ENCODE peak calls at places on chromosomes 4 and X, in four cellular contexts. T, S, F and O are unnamed samples.

GRCh38 chr4:83440148-83440814 is 15.3 kb downstream of the HELQ start:
- DNase-seq in T (no peak), S (no peak), F (no peak), O (no peak)

GRCh38 chr4:7759221-7759620 is 180.4 kb downstream of the AFAP1 start:
- DNase-seq in F (no peak), T (no peak), S (no peak), O (no peak)

GRCh38 chrX:121579016-121579760 is 531.8 kb downstream of the GLUD2 start:
- DNase-seq in S (no peak), F (no peak), T (no peak), O (peak; percentile 27)

GRCh38 chrX:107766470-107767140 is 9.0 kb downstream of the TSC22D3 start:
- DNase-seq in S (no peak), F (peak; percentile 4), T (no peak), O (peak; percentile 54)

GRCh38 chrX:26909728-26910127 is 553.4 kb downstream of the PPP4R3C start:
- DNase-seq in S (no peak), F (no peak), T (no peak), O (no peak)

GRCh38 chr4:2220016-2220620 is 21.8 kb downstream of the HAUS3 start:
- DNase-seq in S (peak; percentile 79), F (peak; percentile 11), T (peak; percentile 83), O (peak; percentile 69)

GRCh38 chr4:184265566-184266351 is 48.1 kb upstream of the ENPP6 start:
- DNase-seq in S (no peak), T (no peak), F (no peak), O (peak; percentile 51)

GRCh38 chr4:41744572-41745291 is 3.8 kb downstream of the PHOX2B start:
- DNase-seq in T (no peak), S (no peak), F (no peak), O (no peak)

GRCh38 chr4:20331642-20332041 is 79.9 kb downstream of the SLIT2 start:
- DNase-seq in T (no peak), F (no peak), S (no peak), O (no peak)

GRCh38 chrX:66110112-66110511 is 53.9 kb upstream of the HEPH start:
- DNase-seq in S (no peak), T (no peak), F (no peak), O (peak; percentile 8)

GRCh38 chrX:40146471-40147398 is 49.0 kb upstream of the BCOR start:
- DNase-seq in F (no peak), T (peak; percentile 35), S (peak; percentile 77), O (peak; percentile 36)

GRCh38 chrX:6149231-6149870 is 79.3 kb downstream of the NLGN4X start:
- DNase-seq in F (no peak), T (no peak), S (no peak), O (no peak)

GRCh38 chr4:48653217-48654014 is 126.7 kb downstream of the FRYL start:
- DNase-seq in S (no peak), F (no peak), T (peak; percentile 34), O (peak; percentile 46)

GRCh38 chr4:85777908-85778808 is 303.2 kb downstream of the ARHGAP24 start:
- DNase-seq in S (no peak), T (no peak), F (no peak), O (peak; percentile 34)

GRCh38 chr4:169150806-169151205 is 120.0 kb downstream of the SH3RF1 start:
- DNase-seq in F (no peak), T (no peak), S (no peak), O (no peak)

GRCh38 chrX:101191217-101191750 is 28.3 kb upstream of the DRP2 start:
- DNase-seq in S (no peak), F (no peak), T (peak; percentile 34), O (no peak)

GRCh38 chrX:123859409-123859827 is 435 bp upstream of the XIAP start:
- DNase-seq in T (peak; percentile 65), S (no peak), F (no peak), O (no peak)

GRCh38 chr4:36208884-36209473 is 35.3 kb downstream of the ARAP2 start:
- DNase-seq in S (no peak), T (no peak), F (no peak), O (no peak)

GRCh38 chr4:141020801-141021261 is 112.4 kb downstream of the RNF150 start:
- DNase-seq in T (no peak), F (no peak), S (no peak), O (peak; percentile 38)

GRCh38 chr4:96969456-96969855 is 1129.6 kb downstream of the PDHA2 start:
- DNase-seq in F (no peak), T (no peak), S (no peak), O (no peak)

GRCh38 chr4:118034061-118034785 is at the start of gene NDST3:
- DNase-seq in F (peak; percentile 1), S (no peak), T (peak; percentile 82), O (peak; percentile 47)

GRCh38 chrX:154371771-154372300 is 2.6 kb downstream of the FLNA start:
- DNase-seq in S (no peak), T (no peak), F (no peak), O (no peak)

GRCh38 chr4:142940614-142941013 is 94.5 kb upstream of the INPP4B start:
- DNase-seq in F (no peak), T (no peak), S (no peak), O (no peak)

GRCh38 chr4:81522711-81523110 is 51.0 kb upstream of the RASGEF1B start:
- DNase-seq in S (no peak), F (no peak), T (no peak), O (no peak)

GRCh38 chr4:1278336-1278670 is 11.4 kb upstream of the MAEA start:
- DNase-seq in T (no peak), F (no peak), S (no peak), O (peak; percentile 19)

GRCh38 chr4:77022581-77023133 is 53.1 kb downstream of the CCNI start:
- DNase-seq in T (peak; percentile 55), F (no peak), S (no peak), O (peak; percentile 88)

GRCh38 chr4:152696764-152697250 is 17.0 kb upstream of the TMEM154 start:
- DNase-seq in S (no peak), T (no peak), F (no peak), O (no peak)

GRCh38 chrX:136768469-136769084 is 12.2 kb downstream of the ARHGEF6 start:
- DNase-seq in T (peak; percentile 43), S (no peak), F (peak; percentile 56), O (peak; percentile 88)

GRCh38 chr4:32140636-32141035 is 1420.5 kb downstream of the PCDH7 start:
- DNase-seq in S (no peak), F (peak; percentile 6), T (no peak), O (no peak)

GRCh38 chr4:172142331-172142738 is 329.1 kb downstream of the GALNTL6 start:
- DNase-seq in F (no peak), T (no peak), S (no peak), O (peak; percentile 76)

GRCh38 chrX:11261260-11261659 is 32.0 kb upstream of the AMELX start:
- DNase-seq in T (no peak), S (no peak), F (no peak), O (peak; percentile 78)

GRCh38 chrX:70444326-70445196 is at the start of gene DLG3:
- DNase-seq in F (no peak), S (no peak), T (peak; percentile 76), O (peak; percentile 48)

GRCh38 chr4:19776929-19777328 is 474.8 kb upstream of the SLIT2 start:
- DNase-seq in F (no peak), T (no peak), S (no peak), O (peak; percentile 48)

GRCh38 chrX:46180258-46180687 is 364.9 kb downstream of the ZNF674 start:
- DNase-seq in T (no peak), S (no peak), F (peak; percentile 69), O (peak; percentile 84)

GRCh38 chr4:791866-792630 is 33.9 kb downstream of the CPLX1 start:
- DNase-seq in F (no peak), T (no peak), S (no peak), O (peak; percentile 29)

GRCh38 chr4:110154586-110154985 is 43.8 kb downstream of the ELOVL6 start:
- DNase-seq in S (no peak), T (no peak), F (no peak), O (no peak)

GRCh38 chr4:3074846-3075651 is 568 bp downstream of the HTT start:
- DNase-seq in S (peak; percentile 75), T (peak; percentile 78), F (peak; percentile 15), O (peak; percentile 81)

GRCh38 chrX:129793604-129794191 is 13.9 kb downstream of the SASH3 start:
- DNase-seq in F (no peak), S (no peak), T (no peak), O (no peak)